ENCODE peak calls at places on chromosomes 12 and 14, in four cellular contexts. One of them, this sample, is unnamed.

GRCh38 chr14:76826122-76826521 is at the start of gene LRRC74A:
- DNase-seq in heart left ventricle: no peak
- DNase-seq in stimulated activated CD8-positive, alpha-beta memory T cell treated with anti-CD3 and anti-CD28 coated beads, Interleukin-12 subunit alpha, Interleukin-12 subunit beta, amount 100 ng/mL, for 1 hour: no peak
- DNase-seq in ACHN: no peak
- DNase-seq in this sample: no peak

GRCh38 chr14:103749452-103749851 is 33.8 kb downstream of the ZFYVE21 start:
- DNase-seq in heart left ventricle: no peak
- DNase-seq in stimulated activated CD8-positive, alpha-beta memory T cell treated with anti-CD3 and anti-CD28 coated beads, Interleukin-12 subunit alpha, Interleukin-12 subunit beta, amount 100 ng/mL, for 1 hour: no peak
- DNase-seq in ACHN: no peak
- DNase-seq in this sample: no peak

GRCh38 chr12:100166232-100166631 is 23.6 kb upstream of the BLTP3B start:
- DNase-seq in heart left ventricle: no peak
- DNase-seq in stimulated activated CD8-positive, alpha-beta memory T cell treated with anti-CD3 and anti-CD28 coated beads, Interleukin-12 subunit alpha, Interleukin-12 subunit beta, amount 100 ng/mL, for 1 hour: no peak
- DNase-seq in ACHN: no peak
- DNase-seq in this sample: no peak

GRCh38 chr14:103711516-103712431 is 3.5 kb downstream of the XRCC3 start:
- DNase-seq in heart left ventricle: peak; percentile 54
- DNase-seq in stimulated activated CD8-positive, alpha-beta memory T cell treated with anti-CD3 and anti-CD28 coated beads, Interleukin-12 subunit alpha, Interleukin-12 subunit beta, amount 100 ng/mL, for 1 hour: no peak
- DNase-seq in ACHN: no peak
- DNase-seq in this sample: no peak

GRCh38 chr14:22556021-22556989 is 32.7 kb downstream of the DAD1 start:
- DNase-seq in heart left ventricle: no peak
- DNase-seq in stimulated activated CD8-positive, alpha-beta memory T cell treated with anti-CD3 and anti-CD28 coated beads, Interleukin-12 subunit alpha, Interleukin-12 subunit beta, amount 100 ng/mL, for 1 hour: peak; percentile 95
- DNase-seq in ACHN: peak; percentile 30
- DNase-seq in this sample: peak; percentile 83

GRCh38 chr14:60805881-60806569 is 71.5 kb downstream of the MNAT1 start:
- DNase-seq in heart left ventricle: no peak
- DNase-seq in stimulated activated CD8-positive, alpha-beta memory T cell treated with anti-CD3 and anti-CD28 coated beads, Interleukin-12 subunit alpha, Interleukin-12 subunit beta, amount 100 ng/mL, for 1 hour: no peak
- DNase-seq in ACHN: no peak
- DNase-seq in this sample: peak; percentile 24

GRCh38 chr12:2580821-2581220 is 213.9 kb upstream of the FKBP4 start:
- DNase-seq in heart left ventricle: no peak
- DNase-seq in stimulated activated CD8-positive, alpha-beta memory T cell treated with anti-CD3 and anti-CD28 coated beads, Interleukin-12 subunit alpha, Interleukin-12 subunit beta, amount 100 ng/mL, for 1 hour: no peak
- DNase-seq in ACHN: no peak
- DNase-seq in this sample: no peak

GRCh38 chr14:98136420-98136819 is 1135.6 kb downstream of the BCL11B start:
- DNase-seq in heart left ventricle: no peak
- DNase-seq in stimulated activated CD8-positive, alpha-beta memory T cell treated with anti-CD3 and anti-CD28 coated beads, Interleukin-12 subunit alpha, Interleukin-12 subunit beta, amount 100 ng/mL, for 1 hour: no peak
- DNase-seq in ACHN: no peak
- DNase-seq in this sample: no peak

GRCh38 chr12:124588689-124589318 is 21.4 kb upstream of the NCOR2 start:
- DNase-seq in heart left ventricle: peak; percentile 77
- DNase-seq in stimulated activated CD8-positive, alpha-beta memory T cell treated with anti-CD3 and anti-CD28 coated beads, Interleukin-12 subunit alpha, Interleukin-12 subunit beta, amount 100 ng/mL, for 1 hour: no peak
- DNase-seq in ACHN: no peak
- DNase-seq in this sample: peak; percentile 48

GRCh38 chr12:111444706-111445310 is 39.1 kb downstream of the SH2B3 start:
- DNase-seq in heart left ventricle: peak; percentile 83
- DNase-seq in stimulated activated CD8-positive, alpha-beta memory T cell treated with anti-CD3 and anti-CD28 coated beads, Interleukin-12 subunit alpha, Interleukin-12 subunit beta, amount 100 ng/mL, for 1 hour: peak; percentile 51
- DNase-seq in ACHN: no peak
- DNase-seq in this sample: no peak

GRCh38 chr14:59320771-59321170 is 132.3 kb downstream of the DAAM1 start:
- DNase-seq in heart left ventricle: no peak
- DNase-seq in stimulated activated CD8-positive, alpha-beta memory T cell treated with anti-CD3 and anti-CD28 coated beads, Interleukin-12 subunit alpha, Interleukin-12 subunit beta, amount 100 ng/mL, for 1 hour: no peak
- DNase-seq in ACHN: no peak
- DNase-seq in this sample: no peak

GRCh38 chr12:53070901-53071492 is 8.2 kb downstream of the SPRYD3 start:
- DNase-seq in heart left ventricle: no peak
- DNase-seq in stimulated activated CD8-positive, alpha-beta memory T cell treated with anti-CD3 and anti-CD28 coated beads, Interleukin-12 subunit alpha, Interleukin-12 subunit beta, amount 100 ng/mL, for 1 hour: no peak
- DNase-seq in ACHN: no peak
- DNase-seq in this sample: no peak

GRCh38 chr12:27474344-27474743 is 27.8 kb downstream of the SMCO2 start:
- DNase-seq in heart left ventricle: no peak
- DNase-seq in stimulated activated CD8-positive, alpha-beta memory T cell treated with anti-CD3 and anti-CD28 coated beads, Interleukin-12 subunit alpha, Interleukin-12 subunit beta, amount 100 ng/mL, for 1 hour: no peak
- DNase-seq in ACHN: peak; percentile 79
- DNase-seq in this sample: peak; percentile 64

GRCh38 chr14:81313775-81314429 is 86.2 kb downstream of the STON2 start:
- DNase-seq in heart left ventricle: no peak
- DNase-seq in stimulated activated CD8-positive, alpha-beta memory T cell treated with anti-CD3 and anti-CD28 coated beads, Interleukin-12 subunit alpha, Interleukin-12 subunit beta, amount 100 ng/mL, for 1 hour: no peak
- DNase-seq in ACHN: no peak
- DNase-seq in this sample: no peak

GRCh38 chr12:122842505-122843405 is 7.5 kb downstream of the HIP1R start:
- DNase-seq in heart left ventricle: no peak
- DNase-seq in stimulated activated CD8-positive, alpha-beta memory T cell treated with anti-CD3 and anti-CD28 coated beads, Interleukin-12 subunit alpha, Interleukin-12 subunit beta, amount 100 ng/mL, for 1 hour: no peak
- DNase-seq in ACHN: no peak
- DNase-seq in this sample: peak; percentile 17

GRCh38 chr14:34930591-34931069 is 52.2 kb upstream of the SRP54 start:
- DNase-seq in heart left ventricle: no peak
- DNase-seq in stimulated activated CD8-positive, alpha-beta memory T cell treated with anti-CD3 and anti-CD28 coated beads, Interleukin-12 subunit alpha, Interleukin-12 subunit beta, amount 100 ng/mL, for 1 hour: no peak
- DNase-seq in ACHN: no peak
- DNase-seq in this sample: no peak

GRCh38 chr14:104433401-104434213 is 146.0 kb upstream of the C14orf180 start:
- DNase-seq in heart left ventricle: no peak
- DNase-seq in stimulated activated CD8-positive, alpha-beta memory T cell treated with anti-CD3 and anti-CD28 coated beads, Interleukin-12 subunit alpha, Interleukin-12 subunit beta, amount 100 ng/mL, for 1 hour: no peak
- DNase-seq in ACHN: no peak
- DNase-seq in this sample: no peak

GRCh38 chr12:51390457-51391046 is 654 bp downstream of the GALNT6 start:
- DNase-seq in heart left ventricle: no peak
- DNase-seq in stimulated activated CD8-positive, alpha-beta memory T cell treated with anti-CD3 and anti-CD28 coated beads, Interleukin-12 subunit alpha, Interleukin-12 subunit beta, amount 100 ng/mL, for 1 hour: no peak
- DNase-seq in ACHN: no peak
- DNase-seq in this sample: no peak

GRCh38 chr14:104650057-104650980 is 39.1 kb upstream of the INF2 start:
- DNase-seq in heart left ventricle: peak; percentile 71
- DNase-seq in stimulated activated CD8-positive, alpha-beta memory T cell treated with anti-CD3 and anti-CD28 coated beads, Interleukin-12 subunit alpha, Interleukin-12 subunit beta, amount 100 ng/mL, for 1 hour: peak; percentile 37
- DNase-seq in ACHN: peak; percentile 56
- DNase-seq in this sample: no peak

GRCh38 chr12:115341442-115341841 is 657.5 kb upstream of the TBX3 start:
- DNase-seq in heart left ventricle: peak; percentile 66
- DNase-seq in stimulated activated CD8-positive, alpha-beta memory T cell treated with anti-CD3 and anti-CD28 coated beads, Interleukin-12 subunit alpha, Interleukin-12 subunit beta, amount 100 ng/mL, for 1 hour: no peak
- DNase-seq in ACHN: peak; percentile 95
- DNase-seq in this sample: peak; percentile 95

GRCh38 chr14:74988131-74988530 is 14.6 kb upstream of the EIF2B2 start:
- DNase-seq in heart left ventricle: no peak
- DNase-seq in stimulated activated CD8-positive, alpha-beta memory T cell treated with anti-CD3 and anti-CD28 coated beads, Interleukin-12 subunit alpha, Interleukin-12 subunit beta, amount 100 ng/mL, for 1 hour: no peak
- DNase-seq in ACHN: peak; percentile 52
- DNase-seq in this sample: peak; percentile 35

GRCh38 chr12:52323416-52324067 is 2.3 kb upstream of the KRT83 start:
- DNase-seq in heart left ventricle: no peak
- DNase-seq in stimulated activated CD8-positive, alpha-beta memory T cell treated with anti-CD3 and anti-CD28 coated beads, Interleukin-12 subunit alpha, Interleukin-12 subunit beta, amount 100 ng/mL, for 1 hour: no peak
- DNase-seq in ACHN: no peak
- DNase-seq in this sample: no peak

GRCh38 chr12:26198742-26199141 is 3.4 kb downstream of the SSPN start:
- DNase-seq in heart left ventricle: no peak
- DNase-seq in stimulated activated CD8-positive, alpha-beta memory T cell treated with anti-CD3 and anti-CD28 coated beads, Interleukin-12 subunit alpha, Interleukin-12 subunit beta, amount 100 ng/mL, for 1 hour: no peak
- DNase-seq in ACHN: peak; percentile 26
- DNase-seq in this sample: no peak

GRCh38 chr14:99752486-99753121 is 40.6 kb upstream of the EML1 start:
- DNase-seq in heart left ventricle: no peak
- DNase-seq in stimulated activated CD8-positive, alpha-beta memory T cell treated with anti-CD3 and anti-CD28 coated beads, Interleukin-12 subunit alpha, Interleukin-12 subunit beta, amount 100 ng/mL, for 1 hour: no peak
- DNase-seq in ACHN: peak; percentile 44
- DNase-seq in this sample: peak; percentile 17

GRCh38 chr12:52789637-52790426 is 6.1 kb downstream of the KRT3 start:
- DNase-seq in heart left ventricle: no peak
- DNase-seq in stimulated activated CD8-positive, alpha-beta memory T cell treated with anti-CD3 and anti-CD28 coated beads, Interleukin-12 subunit alpha, Interleukin-12 subunit beta, amount 100 ng/mL, for 1 hour: no peak
- DNase-seq in ACHN: no peak
- DNase-seq in this sample: no peak

GRCh38 chr12:53265783-53266182 is 2.3 kb upstream of the ESPL1 start:
- DNase-seq in heart left ventricle: no peak
- DNase-seq in stimulated activated CD8-positive, alpha-beta memory T cell treated with anti-CD3 and anti-CD28 coated beads, Interleukin-12 subunit alpha, Interleukin-12 subunit beta, amount 100 ng/mL, for 1 hour: no peak
- DNase-seq in ACHN: no peak
- DNase-seq in this sample: no peak

GRCh38 chr14:80172380-80173055 is 38.8 kb downstream of the DIO2 start:
- DNase-seq in heart left ventricle: no peak
- DNase-seq in stimulated activated CD8-positive, alpha-beta memory T cell treated with anti-CD3 and anti-CD28 coated beads, Interleukin-12 subunit alpha, Interleukin-12 subunit beta, amount 100 ng/mL, for 1 hour: no peak
- DNase-seq in ACHN: no peak
- DNase-seq in this sample: no peak

GRCh38 chr12:96141216-96141944 is 52.8 kb upstream of the ELK3 start:
- DNase-seq in heart left ventricle: no peak
- DNase-seq in stimulated activated CD8-positive, alpha-beta memory T cell treated with anti-CD3 and anti-CD28 coated beads, Interleukin-12 subunit alpha, Interleukin-12 subunit beta, amount 100 ng/mL, for 1 hour: no peak
- DNase-seq in ACHN: peak; percentile 31
- DNase-seq in this sample: peak; percentile 76

GRCh38 chr12:42023733-42024494 is 120.8 kb downstream of the GXYLT1 start:
- DNase-seq in heart left ventricle: peak; percentile 78
- DNase-seq in stimulated activated CD8-positive, alpha-beta memory T cell treated with anti-CD3 and anti-CD28 coated beads, Interleukin-12 subunit alpha, Interleukin-12 subunit beta, amount 100 ng/mL, for 1 hour: peak; percentile 43
- DNase-seq in ACHN: peak; percentile 73
- DNase-seq in this sample: peak; percentile 42

GRCh38 chr12:49030119-49030518 is 11.5 kb upstream of the PRKAG1 start:
- DNase-seq in heart left ventricle: no peak
- DNase-seq in stimulated activated CD8-positive, alpha-beta memory T cell treated with anti-CD3 and anti-CD28 coated beads, Interleukin-12 subunit alpha, Interleukin-12 subunit beta, amount 100 ng/mL, for 1 hour: no peak
- DNase-seq in ACHN: no peak
- DNase-seq in this sample: no peak

GRCh38 chr12:5456906-5457305 is 25.0 kb downstream of the NTF3 start:
- DNase-seq in heart left ventricle: no peak
- DNase-seq in stimulated activated CD8-positive, alpha-beta memory T cell treated with anti-CD3 and anti-CD28 coated beads, Interleukin-12 subunit alpha, Interleukin-12 subunit beta, amount 100 ng/mL, for 1 hour: no peak
- DNase-seq in ACHN: peak; percentile 88
- DNase-seq in this sample: peak; percentile 51

GRCh38 chr14:64289571-64289970 is 4.6 kb downstream of the ESR2 start:
- DNase-seq in heart left ventricle: no peak
- DNase-seq in stimulated activated CD8-positive, alpha-beta memory T cell treated with anti-CD3 and anti-CD28 coated beads, Interleukin-12 subunit alpha, Interleukin-12 subunit beta, amount 100 ng/mL, for 1 hour: no peak
- DNase-seq in ACHN: no peak
- DNase-seq in this sample: no peak

GRCh38 chr14:58272589-58273372 is 25.6 kb upstream of the ARID4A start:
- DNase-seq in heart left ventricle: no peak
- DNase-seq in stimulated activated CD8-positive, alpha-beta memory T cell treated with anti-CD3 and anti-CD28 coated beads, Interleukin-12 subunit alpha, Interleukin-12 subunit beta, amount 100 ng/mL, for 1 hour: no peak
- DNase-seq in ACHN: peak; percentile 31
- DNase-seq in this sample: peak; percentile 32

GRCh38 chr14:94376976-94377865 is 11.2 kb downstream of the SERPINA1 start:
- DNase-seq in heart left ventricle: no peak
- DNase-seq in stimulated activated CD8-positive, alpha-beta memory T cell treated with anti-CD3 and anti-CD28 coated beads, Interleukin-12 subunit alpha, Interleukin-12 subunit beta, amount 100 ng/mL, for 1 hour: no peak
- DNase-seq in ACHN: no peak
- DNase-seq in this sample: no peak

GRCh38 chr12:53215497-53215896 is 8.4 kb upstream of the ITGB7 start:
- DNase-seq in heart left ventricle: peak; percentile 15
- DNase-seq in stimulated activated CD8-positive, alpha-beta memory T cell treated with anti-CD3 and anti-CD28 coated beads, Interleukin-12 subunit alpha, Interleukin-12 subunit beta, amount 100 ng/mL, for 1 hour: no peak
- DNase-seq in ACHN: no peak
- DNase-seq in this sample: no peak

GRCh38 chr14:83419420-83419819 is 1885.8 kb upstream of the SEL1L start:
- DNase-seq in heart left ventricle: no peak
- DNase-seq in stimulated activated CD8-positive, alpha-beta memory T cell treated with anti-CD3 and anti-CD28 coated beads, Interleukin-12 subunit alpha, Interleukin-12 subunit beta, amount 100 ng/mL, for 1 hour: no peak
- DNase-seq in ACHN: no peak
- DNase-seq in this sample: no peak

GRCh38 chr14:76086636-76087035 is 65.1 kb upstream of the GPATCH2L start:
- DNase-seq in heart left ventricle: no peak
- DNase-seq in stimulated activated CD8-positive, alpha-beta memory T cell treated with anti-CD3 and anti-CD28 coated beads, Interleukin-12 subunit alpha, Interleukin-12 subunit beta, amount 100 ng/mL, for 1 hour: no peak
- DNase-seq in ACHN: no peak
- DNase-seq in this sample: no peak

This sample was measured in RCC 7860.